ENCODE peak calls at places on chromosomes 2 and 18, in six cellular contexts. F is CD8-positive, alpha-beta T cell; K is ascending aorta; Y is AG04449; V is OCI-LY7; I is GM23338. T is an unnamed sample.

GRCh38 chr2:179751184-179751809 is 110.1 kb downstream of the ZNF385B start:
- DNase-seq in Y (no peak), K (no peak), F (no peak), V (peak), I (peak), T (no peak)

GRCh38 chr2:232444409-232445148 is 11.4 kb upstream of the ALPI start:
- DNase-seq in V (peak), Y (no peak), F (no peak), K (no peak), I (peak), T (no peak)

GRCh38 chr2:176729706-176730569 is 460.7 kb downstream of the MTX2 start:
- DNase-seq in V (no peak), I (no peak), K (no peak), F (no peak), Y (peak), T (no peak)

GRCh38 chr2:157890960-157891629 is 15.0 kb upstream of the ACVR1 start:
- DNase-seq in Y (no peak), F (no peak), I (no peak), V (no peak), K (no peak), T (no peak)

GRCh38 chr18:59096098-59096779 is 43.4 kb upstream of the SEC11C start:
- DNase-seq in F (no peak), K (no peak), V (no peak), I (peak), Y (no peak), T (no peak)

GRCh38 chr18:13026583-13027270 is 35.6 kb downstream of the CEP192 start:
- DNase-seq in I (no peak), K (no peak), V (no peak), F (no peak), Y (no peak), T (no peak)

GRCh38 chr2:199223791-199224190 is 233.9 kb downstream of the SATB2 start:
- DNase-seq in K (no peak), I (no peak), V (peak), Y (no peak), F (no peak), T (no peak)

GRCh38 chr2:74052732-74053712 is 68.3 kb downstream of the TET3 start:
- DNase-seq in I (no peak), F (no peak), Y (no peak), K (no peak), V (peak), T (no peak)

GRCh38 chr18:48997985-48998831 is 47.4 kb upstream of the SMAD7 start:
- DNase-seq in Y (peak), I (peak), V (no peak), F (no peak), K (peak), T (no peak)

GRCh38 chr2:21263622-21264021 is 139.9 kb downstream of the TDRD15 start:
- DNase-seq in K (no peak), F (no peak), Y (no peak), V (no peak), I (no peak), T (no peak)

GRCh38 chr2:225157052-225157451 is 114.8 kb upstream of the DOCK10 start:
- DNase-seq in F (no peak), I (no peak), K (no peak), Y (no peak), V (no peak), T (no peak)

GRCh38 chr2:965640-966147 is 15.0 kb downstream of the SNTG2 start:
- DNase-seq in Y (no peak), V (no peak), I (no peak), K (no peak), F (no peak), T (no peak)

GRCh38 chr18:61892683-61893303 is at the start of gene RNF152:
- DNase-seq in F (no peak), V (no peak), Y (no peak), K (no peak), I (peak), T (no peak)

GRCh38 chr18:11981633-11982366 is 493 bp downstream of the IMPA2 start:
- DNase-seq in Y (no peak), V (peak), I (peak), K (no peak), F (no peak), T (peak)

GRCh38 chr2:61928816-61929471 is 23.5 kb downstream of the COMMD1 start:
- DNase-seq in K (no peak), V (no peak), I (peak), Y (peak), F (no peak), T (no peak)

GRCh38 chr2:20633794-20634259 is 17.1 kb downstream of the HS1BP3 start:
- DNase-seq in Y (no peak), I (peak), F (no peak), K (no peak), V (no peak), T (no peak)

GRCh38 chr2:152094014-152094413 is 4.8 kb downstream of the CACNB4 start:
- DNase-seq in Y (no peak), F (no peak), I (no peak), K (no peak), V (no peak), T (no peak)

GRCh38 chr2:230323385-230324106 is 3.4 kb upstream of the SP140L start:
- DNase-seq in Y (no peak), F (no peak), I (peak), V (no peak), K (no peak), T (no peak)
- TF ChIP-seq CTCF in Y (no peak), F (no peak), I (peak), V (no peak), K (no peak), T (no peak)

GRCh38 chr2:15940661-15941482 is 522 bp downstream of the MYCN start:
- DNase-seq in K (no peak), I (peak), F (no peak), V (no peak), Y (no peak), T (no peak)
- TF ChIP-seq CTCF in K (no peak), I (no peak), F (no peak), V (no peak), Y (no peak), T (no peak)

GRCh38 chr2:187497858-187498463 is 49.9 kb upstream of the CALCRL start:
- DNase-seq in Y (no peak), V (peak), I (peak), K (no peak), F (no peak), T (no peak)
- TF ChIP-seq CTCF in Y (peak), V (peak), I (peak), K (peak), F (peak), T (no peak)

GRCh38 chr2:195648780-195649179 is 8.2 kb upstream of the SLC39A10 start:
- DNase-seq in V (no peak), F (no peak), K (no peak), I (no peak), Y (no peak), T (no peak)
- TF ChIP-seq CTCF in V (no peak), F (no peak), K (no peak), I (no peak), Y (no peak), T (no peak)

T was measured in activated B cell treated with CpG ODN at 0.5 μM for 24 hours.